ENCODE peak calls at places on chromosomes 5 and 9, in ten cellular contexts. Y, N, V, A, U, S, H, O, T and L are unnamed samples.

GRCh38 chr9:34712140-34712539 is 2.2 kb upstream of the CCL21 start:
- DNase-seq in Y (no peak), N (no peak), V (no peak), A (no peak), U (no peak), S (no peak), H (no peak), O (no peak), T (no peak), L (no peak)

GRCh38 chr9:113543286-113544000 is 79.9 kb downstream of the RGS3 start:
- DNase-seq in Y (no peak), N (no peak), V (no peak), A (no peak), U (no peak), S (no peak), H (no peak), O (no peak), T (no peak), L (no peak)

GRCh38 chr9:131399972-131400371 is 6.1 kb downstream of the PRRC2B start:
- DNase-seq in Y (no peak), N (no peak), V (no peak), A (no peak), U (no peak), S (no peak), H (no peak), O (no peak), T (no peak), L (no peak)

GRCh38 chr5:37005946-37006540 is 129.5 kb downstream of the NIPBL start:
- DNase-seq in Y (peak), N (no peak), V (peak), A (no peak), U (no peak), S (no peak), H (no peak), O (no peak), T (no peak), L (no peak)

GRCh38 chr9:89543621-89544279 is 45.8 kb upstream of the SEMA4D start:
- DNase-seq in Y (no peak), N (no peak), V (no peak), A (no peak), U (no peak), S (no peak), H (no peak), O (no peak), T (no peak), L (peak)

GRCh38 chr9:88978034-88978433 is 13.2 kb upstream of the S1PR3 start:
- DNase-seq in Y (no peak), N (no peak), V (no peak), A (no peak), U (no peak), S (no peak), H (no peak), O (no peak), T (no peak), L (no peak)

GRCh38 chr5:35202319-35203111 is 27.8 kb downstream of the PRLR start:
- DNase-seq in Y (peak), N (peak), V (peak), A (peak), U (peak), S (no peak), H (peak), O (peak), T (peak), L (peak)

GRCh38 chr9:112097712-112098688 is 77.1 kb downstream of the SUSD1 start:
- DNase-seq in Y (peak), N (no peak), V (peak), A (peak), U (no peak), S (peak), H (peak), O (peak), T (peak), L (peak)

GRCh38 chr9:84829997-84830696 is 160.6 kb downstream of the NTRK2 start:
- DNase-seq in Y (no peak), N (no peak), V (no peak), A (no peak), U (no peak), S (no peak), H (no peak), O (no peak), T (no peak), L (no peak)

GRCh38 chr9:89635007-89635742 is 30.4 kb downstream of the GADD45G start:
- DNase-seq in Y (no peak), N (no peak), V (peak), A (peak), U (no peak), S (no peak), H (no peak), O (no peak), T (no peak), L (peak)

GRCh38 chr5:69261034-69261433 is 26.3 kb downstream of the CDK7 start:
- DNase-seq in Y (no peak), N (peak), V (no peak), A (no peak), U (no peak), S (no peak), H (no peak), O (no peak), T (no peak), L (no peak)

GRCh38 chr5:5320062-5320805 is 102.2 kb upstream of the ICE1 start:
- DNase-seq in Y (no peak), N (no peak), V (no peak), A (no peak), U (no peak), S (peak), H (no peak), O (no peak), T (no peak), L (no peak)

GRCh38 chr9:36163840-36164175 is 5.4 kb upstream of the CCIN start:
- DNase-seq in Y (no peak), N (no peak), V (no peak), A (no peak), U (no peak), S (no peak), H (no peak), O (no peak), T (no peak), L (no peak)

GRCh38 chr9:123370108-123370507 is 14.1 kb downstream of the CRB2 start:
- DNase-seq in Y (no peak), N (no peak), V (no peak), A (no peak), U (no peak), S (no peak), H (no peak), O (no peak), T (no peak), L (no peak)

GRCh38 chr5:131068893-131069643 is 96.0 kb downstream of the HINT1 start:
- DNase-seq in Y (no peak), N (no peak), V (no peak), A (no peak), U (no peak), S (no peak), H (peak), O (peak), T (no peak), L (peak)

GRCh38 chr5:168046163-168046562 is 245.3 kb upstream of the WWC1 start:
- DNase-seq in Y (no peak), N (no peak), V (no peak), A (no peak), U (no peak), S (no peak), H (no peak), O (no peak), T (no peak), L (no peak)

GRCh38 chr9:93126151-93126781 is 7.8 kb downstream of the NINJ1 start:
- DNase-seq in Y (no peak), N (no peak), V (no peak), A (no peak), U (peak), S (no peak), H (no peak), O (no peak), T (no peak), L (no peak)

GRCh38 chr9:137150485-137151060 is 11.6 kb downstream of the GRIN1 start:
- DNase-seq in Y (peak), N (no peak), V (peak), A (peak), U (no peak), S (no peak), H (peak), O (no peak), T (no peak), L (no peak)

GRCh38 chr5:127705120-127705892 is 2.1 kb downstream of the CCDC192 start:
- DNase-seq in Y (peak), N (peak), V (peak), A (no peak), U (no peak), S (no peak), H (no peak), O (no peak), T (no peak), L (no peak)

GRCh38 chr5:64853777-64854176 is 85.0 kb downstream of the CWC27 start:
- DNase-seq in Y (no peak), N (no peak), V (no peak), A (no peak), U (no peak), S (no peak), H (no peak), O (no peak), T (no peak), L (no peak)

GRCh38 chr9:76773051-76773450 is 8.8 kb downstream of the PCA3 start:
- DNase-seq in Y (no peak), N (no peak), V (no peak), A (no peak), U (no peak), S (no peak), H (no peak), O (no peak), T (no peak), L (no peak)

GRCh38 chr9:107545036-107545435 is 55.5 kb upstream of the KLF4 start:
- DNase-seq in Y (no peak), N (no peak), V (no peak), A (no peak), U (no peak), S (no peak), H (no peak), O (no peak), T (no peak), L (no peak)

GRCh38 chr5:72956324-72957140 is 691 bp downstream of the FCHO2 start:
- DNase-seq in Y (peak), N (no peak), V (peak), A (peak), U (no peak), S (peak), H (peak), O (peak), T (peak), L (peak)

GRCh38 chr9:72384710-72385475 is 19.9 kb upstream of the ZFAND5 start:
- DNase-seq in Y (no peak), N (no peak), V (no peak), A (no peak), U (no peak), S (no peak), H (no peak), O (no peak), T (no peak), L (no peak)

GRCh38 chr9:126520453-126520852 is 93.3 kb upstream of the LMX1B start:
- DNase-seq in Y (no peak), N (no peak), V (no peak), A (no peak), U (no peak), S (no peak), H (no peak), O (no peak), T (no peak), L (no peak)